ENCODE peak calls at places on chromosomes 2 and 18, in nine cellular contexts. One of them, this sample, is unnamed.

GRCh38 chr2:170965446-170966225 is 36.6 kb downstream of the GORASP2 start:
- DNase-seq in fibroblast of the aortic adventitia: no peak
- DNase-seq in AG04450: no peak
- DNase-seq in activated T-cell treated with anti-CD3 and anti-CD28 coated beads for 24 hours: no peak
- DNase-seq in NCI-H1092 treated with DMSO at 0.1 percent for 48 hours: no peak
- DNase-seq in PC-3: no peak
- DNase-seq in amniotic stem cell: no peak
- DNase-seq in AG08395: no peak
- DNase-seq in AG08396: no peak
- DNase-seq in this sample: no peak

GRCh38 chr2:72082887-72083286 is 64.8 kb downstream of the CYP26B1 start:
- DNase-seq in fibroblast of the aortic adventitia: no peak
- DNase-seq in AG04450: no peak
- DNase-seq in activated T-cell treated with anti-CD3 and anti-CD28 coated beads for 24 hours: no peak
- DNase-seq in NCI-H1092 treated with DMSO at 0.1 percent for 48 hours: no peak
- DNase-seq in PC-3: no peak
- DNase-seq in amniotic stem cell: no peak
- DNase-seq in AG08395: no peak
- DNase-seq in AG08396: no peak
- DNase-seq in this sample: no peak

GRCh38 chr2:42073739-42074138 is 25.9 kb downstream of the PKDCC start:
- DNase-seq in fibroblast of the aortic adventitia: peak
- DNase-seq in AG04450: peak
- DNase-seq in activated T-cell treated with anti-CD3 and anti-CD28 coated beads for 24 hours: no peak
- DNase-seq in NCI-H1092 treated with DMSO at 0.1 percent for 48 hours: no peak
- DNase-seq in PC-3: no peak
- DNase-seq in amniotic stem cell: no peak
- DNase-seq in AG08395: no peak
- DNase-seq in AG08396: no peak
- DNase-seq in this sample: no peak

GRCh38 chr18:44758821-44759624 is 78.3 kb downstream of the SETBP1 start:
- DNase-seq in fibroblast of the aortic adventitia: no peak
- DNase-seq in AG04450: no peak
- DNase-seq in activated T-cell treated with anti-CD3 and anti-CD28 coated beads for 24 hours: peak
- DNase-seq in NCI-H1092 treated with DMSO at 0.1 percent for 48 hours: no peak
- DNase-seq in PC-3: no peak
- DNase-seq in amniotic stem cell: no peak
- DNase-seq in AG08395: no peak
- DNase-seq in AG08396: no peak
- DNase-seq in this sample: no peak

GRCh38 chr2:95261602-95262001 is 12.6 kb upstream of the PROM2 start:
- DNase-seq in fibroblast of the aortic adventitia: no peak
- DNase-seq in AG04450: no peak
- DNase-seq in activated T-cell treated with anti-CD3 and anti-CD28 coated beads for 24 hours: no peak
- DNase-seq in NCI-H1092 treated with DMSO at 0.1 percent for 48 hours: no peak
- DNase-seq in PC-3: no peak
- DNase-seq in amniotic stem cell: no peak
- DNase-seq in AG08395: no peak
- DNase-seq in AG08396: no peak
- DNase-seq in this sample: peak

GRCh38 chr2:24870891-24871705 is 48.9 kb downstream of the ADCY3 start:
- DNase-seq in fibroblast of the aortic adventitia: no peak
- DNase-seq in AG04450: no peak
- DNase-seq in activated T-cell treated with anti-CD3 and anti-CD28 coated beads for 24 hours: no peak
- DNase-seq in NCI-H1092 treated with DMSO at 0.1 percent for 48 hours: no peak
- DNase-seq in PC-3: no peak
- DNase-seq in amniotic stem cell: no peak
- DNase-seq in AG08395: no peak
- DNase-seq in AG08396: no peak
- DNase-seq in this sample: no peak

GRCh38 chr2:168614291-168615018 is 158.4 kb downstream of the CERS6 start:
- DNase-seq in fibroblast of the aortic adventitia: no peak
- DNase-seq in AG04450: no peak
- DNase-seq in activated T-cell treated with anti-CD3 and anti-CD28 coated beads for 24 hours: no peak
- DNase-seq in NCI-H1092 treated with DMSO at 0.1 percent for 48 hours: no peak
- DNase-seq in PC-3: peak
- DNase-seq in amniotic stem cell: no peak
- DNase-seq in AG08395: no peak
- DNase-seq in AG08396: no peak
- DNase-seq in this sample: no peak

GRCh38 chr2:3241971-3242746 is 135.5 kb downstream of the EIPR1 start:
- DNase-seq in fibroblast of the aortic adventitia: no peak
- DNase-seq in AG04450: no peak
- DNase-seq in activated T-cell treated with anti-CD3 and anti-CD28 coated beads for 24 hours: no peak
- DNase-seq in NCI-H1092 treated with DMSO at 0.1 percent for 48 hours: no peak
- DNase-seq in PC-3: no peak
- DNase-seq in amniotic stem cell: no peak
- DNase-seq in AG08395: no peak
- DNase-seq in AG08396: no peak
- DNase-seq in this sample: no peak

GRCh38 chr2:223262946-223263345 is 211.0 kb downstream of the KCNE4 start:
- DNase-seq in fibroblast of the aortic adventitia: no peak
- DNase-seq in AG04450: no peak
- DNase-seq in activated T-cell treated with anti-CD3 and anti-CD28 coated beads for 24 hours: no peak
- DNase-seq in NCI-H1092 treated with DMSO at 0.1 percent for 48 hours: no peak
- DNase-seq in PC-3: peak
- DNase-seq in amniotic stem cell: no peak
- DNase-seq in AG08395: peak
- DNase-seq in AG08396: no peak
- DNase-seq in this sample: no peak

GRCh38 chr2:99710720-99711612 is 221.1 kb upstream of the REV1 start:
- DNase-seq in fibroblast of the aortic adventitia: no peak
- DNase-seq in AG04450: no peak
- DNase-seq in activated T-cell treated with anti-CD3 and anti-CD28 coated beads for 24 hours: no peak
- DNase-seq in NCI-H1092 treated with DMSO at 0.1 percent for 48 hours: no peak
- DNase-seq in PC-3: no peak
- DNase-seq in amniotic stem cell: no peak
- DNase-seq in AG08395: peak
- DNase-seq in AG08396: peak
- DNase-seq in this sample: no peak

GRCh38 chr2:3726511-3726910 is 23.1 kb downstream of the DCDC2C start:
- DNase-seq in fibroblast of the aortic adventitia: no peak
- DNase-seq in AG04450: no peak
- DNase-seq in activated T-cell treated with anti-CD3 and anti-CD28 coated beads for 24 hours: no peak
- DNase-seq in NCI-H1092 treated with DMSO at 0.1 percent for 48 hours: no peak
- DNase-seq in PC-3: no peak
- DNase-seq in amniotic stem cell: no peak
- DNase-seq in AG08395: no peak
- DNase-seq in AG08396: no peak
- DNase-seq in this sample: no peak

GRCh38 chr18:23694642-23695430 is 5.6 kb downstream of the LAMA3 start:
- DNase-seq in fibroblast of the aortic adventitia: no peak
- DNase-seq in AG04450: no peak
- DNase-seq in activated T-cell treated with anti-CD3 and anti-CD28 coated beads for 24 hours: no peak
- DNase-seq in NCI-H1092 treated with DMSO at 0.1 percent for 48 hours: no peak
- DNase-seq in PC-3: no peak
- DNase-seq in amniotic stem cell: no peak
- DNase-seq in AG08395: no peak
- DNase-seq in AG08396: no peak
- DNase-seq in this sample: no peak

GRCh38 chr2:209368924-209369323 is 54.9 kb upstream of the MAP2 start:
- DNase-seq in fibroblast of the aortic adventitia: peak
- DNase-seq in AG04450: peak
- DNase-seq in activated T-cell treated with anti-CD3 and anti-CD28 coated beads for 24 hours: no peak
- DNase-seq in NCI-H1092 treated with DMSO at 0.1 percent for 48 hours: no peak
- DNase-seq in PC-3: peak
- DNase-seq in amniotic stem cell: no peak
- DNase-seq in AG08395: peak
- DNase-seq in AG08396: peak
- DNase-seq in this sample: peak

GRCh38 chr2:232779935-232780334 is 3.6 kb upstream of the KCNJ13 start:
- DNase-seq in fibroblast of the aortic adventitia: no peak
- DNase-seq in AG04450: no peak
- DNase-seq in activated T-cell treated with anti-CD3 and anti-CD28 coated beads for 24 hours: no peak
- DNase-seq in NCI-H1092 treated with DMSO at 0.1 percent for 48 hours: no peak
- DNase-seq in PC-3: no peak
- DNase-seq in amniotic stem cell: no peak
- DNase-seq in AG08395: no peak
- DNase-seq in AG08396: no peak
- DNase-seq in this sample: no peak

GRCh38 chr18:55586841-55587240 is 1.2 kb downstream of the TCF4 start:
- DNase-seq in fibroblast of the aortic adventitia: peak
- DNase-seq in AG04450: no peak
- DNase-seq in activated T-cell treated with anti-CD3 and anti-CD28 coated beads for 24 hours: no peak
- DNase-seq in NCI-H1092 treated with DMSO at 0.1 percent for 48 hours: peak
- DNase-seq in PC-3: no peak
- DNase-seq in amniotic stem cell: no peak
- DNase-seq in AG08395: peak
- DNase-seq in AG08396: peak
- DNase-seq in this sample: no peak

GRCh38 chr2:73697606-73698005 is 39.5 kb downstream of the TPRKB start:
- DNase-seq in fibroblast of the aortic adventitia: peak
- DNase-seq in AG04450: no peak
- DNase-seq in activated T-cell treated with anti-CD3 and anti-CD28 coated beads for 24 hours: no peak
- DNase-seq in NCI-H1092 treated with DMSO at 0.1 percent for 48 hours: no peak
- DNase-seq in PC-3: no peak
- DNase-seq in amniotic stem cell: no peak
- DNase-seq in AG08395: no peak
- DNase-seq in AG08396: no peak
- DNase-seq in this sample: no peak

GRCh38 chr2:95297088-95297487 is at the start of gene KCNIP3:
- DNase-seq in fibroblast of the aortic adventitia: no peak
- DNase-seq in AG04450: no peak
- DNase-seq in activated T-cell treated with anti-CD3 and anti-CD28 coated beads for 24 hours: no peak
- DNase-seq in NCI-H1092 treated with DMSO at 0.1 percent for 48 hours: peak
- DNase-seq in PC-3: peak
- DNase-seq in amniotic stem cell: no peak
- DNase-seq in AG08395: no peak
- DNase-seq in AG08396: no peak
- DNase-seq in this sample: no peak

GRCh38 chr2:122805346-122805745 is 1049.9 kb downstream of the TSN start:
- DNase-seq in fibroblast of the aortic adventitia: no peak
- DNase-seq in AG04450: no peak
- DNase-seq in activated T-cell treated with anti-CD3 and anti-CD28 coated beads for 24 hours: no peak
- DNase-seq in NCI-H1092 treated with DMSO at 0.1 percent for 48 hours: no peak
- DNase-seq in PC-3: no peak
- DNase-seq in amniotic stem cell: no peak
- DNase-seq in AG08395: no peak
- DNase-seq in AG08396: no peak
- DNase-seq in this sample: no peak

GRCh38 chr2:6942848-6943247 is 25.6 kb downstream of the RNF144A start:
- DNase-seq in fibroblast of the aortic adventitia: no peak
- DNase-seq in AG04450: no peak
- DNase-seq in activated T-cell treated with anti-CD3 and anti-CD28 coated beads for 24 hours: no peak
- DNase-seq in NCI-H1092 treated with DMSO at 0.1 percent for 48 hours: no peak
- DNase-seq in PC-3: no peak
- DNase-seq in amniotic stem cell: no peak
- DNase-seq in AG08395: no peak
- DNase-seq in AG08396: no peak
- DNase-seq in this sample: no peak

GRCh38 chr18:54023471-54023870 is 201.0 kb downstream of the MBD2 start:
- DNase-seq in fibroblast of the aortic adventitia: peak
- DNase-seq in AG04450: no peak
- DNase-seq in activated T-cell treated with anti-CD3 and anti-CD28 coated beads for 24 hours: no peak
- DNase-seq in NCI-H1092 treated with DMSO at 0.1 percent for 48 hours: no peak
- DNase-seq in PC-3: peak
- DNase-seq in amniotic stem cell: peak
- DNase-seq in AG08395: no peak
- DNase-seq in AG08396: no peak
- DNase-seq in this sample: no peak

GRCh38 chr2:130759906-130760753 is 4.8 kb downstream of the AMER3 start:
- DNase-seq in fibroblast of the aortic adventitia: no peak
- DNase-seq in AG04450: no peak
- DNase-seq in activated T-cell treated with anti-CD3 and anti-CD28 coated beads for 24 hours: no peak
- DNase-seq in NCI-H1092 treated with DMSO at 0.1 percent for 48 hours: peak
- DNase-seq in PC-3: peak
- DNase-seq in amniotic stem cell: no peak
- DNase-seq in AG08395: no peak
- DNase-seq in AG08396: no peak
- DNase-seq in this sample: peak

GRCh38 chr2:40095003-40095402 is 315.9 kb upstream of the THUMPD2 start:
- DNase-seq in fibroblast of the aortic adventitia: peak
- DNase-seq in AG04450: no peak
- DNase-seq in activated T-cell treated with anti-CD3 and anti-CD28 coated beads for 24 hours: no peak
- DNase-seq in NCI-H1092 treated with DMSO at 0.1 percent for 48 hours: no peak
- DNase-seq in PC-3: peak
- DNase-seq in amniotic stem cell: no peak
- DNase-seq in AG08395: peak
- DNase-seq in AG08396: peak
- DNase-seq in this sample: no peak

GRCh38 chr18:49021433-49022129 is 70.8 kb upstream of the SMAD7 start:
- DNase-seq in fibroblast of the aortic adventitia: peak
- DNase-seq in AG04450: no peak
- DNase-seq in activated T-cell treated with anti-CD3 and anti-CD28 coated beads for 24 hours: peak
- DNase-seq in NCI-H1092 treated with DMSO at 0.1 percent for 48 hours: no peak
- DNase-seq in PC-3: peak
- DNase-seq in amniotic stem cell: no peak
- DNase-seq in AG08395: no peak
- DNase-seq in AG08396: no peak
- DNase-seq in this sample: peak

GRCh38 chr2:120390381-120391055 is 44.6 kb downstream of the INHBB start:
- DNase-seq in fibroblast of the aortic adventitia: no peak
- DNase-seq in AG04450: no peak
- DNase-seq in activated T-cell treated with anti-CD3 and anti-CD28 coated beads for 24 hours: no peak
- DNase-seq in NCI-H1092 treated with DMSO at 0.1 percent for 48 hours: no peak
- DNase-seq in PC-3: no peak
- DNase-seq in amniotic stem cell: no peak
- DNase-seq in AG08395: no peak
- DNase-seq in AG08396: no peak
- DNase-seq in this sample: peak

GRCh38 chr2:167689444-167689843 is 558.0 kb downstream of the STK39 start:
- DNase-seq in fibroblast of the aortic adventitia: no peak
- DNase-seq in AG04450: no peak
- DNase-seq in activated T-cell treated with anti-CD3 and anti-CD28 coated beads for 24 hours: no peak
- DNase-seq in NCI-H1092 treated with DMSO at 0.1 percent for 48 hours: no peak
- DNase-seq in PC-3: peak
- DNase-seq in amniotic stem cell: no peak
- DNase-seq in AG08395: no peak
- DNase-seq in AG08396: no peak
- DNase-seq in this sample: no peak

GRCh38 chr2:225326969-225327368 is 72.5 kb upstream of the NYAP2 start:
- DNase-seq in fibroblast of the aortic adventitia: no peak
- DNase-seq in AG04450: no peak
- DNase-seq in activated T-cell treated with anti-CD3 and anti-CD28 coated beads for 24 hours: no peak
- DNase-seq in NCI-H1092 treated with DMSO at 0.1 percent for 48 hours: no peak
- DNase-seq in PC-3: no peak
- DNase-seq in amniotic stem cell: no peak
- DNase-seq in AG08395: no peak
- DNase-seq in AG08396: no peak
- DNase-seq in this sample: no peak

GRCh38 chr2:201568217-201568820 is 75.0 kb downstream of the TMEM237 start:
- DNase-seq in fibroblast of the aortic adventitia: no peak
- DNase-seq in AG04450: no peak
- DNase-seq in activated T-cell treated with anti-CD3 and anti-CD28 coated beads for 24 hours: no peak
- DNase-seq in NCI-H1092 treated with DMSO at 0.1 percent for 48 hours: no peak
- DNase-seq in PC-3: no peak
- DNase-seq in amniotic stem cell: no peak
- DNase-seq in AG08395: no peak
- DNase-seq in AG08396: no peak
- DNase-seq in this sample: no peak

GRCh38 chr2:230218411-230218810 is 1.4 kb downstream of the SP110 start:
- DNase-seq in fibroblast of the aortic adventitia: no peak
- DNase-seq in AG04450: no peak
- DNase-seq in activated T-cell treated with anti-CD3 and anti-CD28 coated beads for 24 hours: no peak
- DNase-seq in NCI-H1092 treated with DMSO at 0.1 percent for 48 hours: no peak
- DNase-seq in PC-3: no peak
- DNase-seq in amniotic stem cell: no peak
- DNase-seq in AG08395: no peak
- DNase-seq in AG08396: no peak
- DNase-seq in this sample: no peak

GRCh38 chr2:174338155-174338495 is 3.4 kb downstream of the SP9 start:
- DNase-seq in fibroblast of the aortic adventitia: no peak
- DNase-seq in AG04450: no peak
- DNase-seq in activated T-cell treated with anti-CD3 and anti-CD28 coated beads for 24 hours: no peak
- DNase-seq in NCI-H1092 treated with DMSO at 0.1 percent for 48 hours: no peak
- DNase-seq in PC-3: no peak
- DNase-seq in amniotic stem cell: no peak
- DNase-seq in AG08395: no peak
- DNase-seq in AG08396: no peak
- DNase-seq in this sample: no peak

GRCh38 chr2:207625014-207625755 is at the start of gene METTL21A:
- DNase-seq in fibroblast of the aortic adventitia: peak
- DNase-seq in AG04450: no peak
- DNase-seq in activated T-cell treated with anti-CD3 and anti-CD28 coated beads for 24 hours: peak
- DNase-seq in NCI-H1092 treated with DMSO at 0.1 percent for 48 hours: peak
- DNase-seq in PC-3: peak
- DNase-seq in amniotic stem cell: peak
- DNase-seq in AG08395: peak
- DNase-seq in AG08396: peak
- DNase-seq in this sample: peak

GRCh38 chr2:196925768-196926561 is 542 bp downstream of the PGAP1 start:
- DNase-seq in fibroblast of the aortic adventitia: peak
- DNase-seq in AG04450: no peak
- DNase-seq in activated T-cell treated with anti-CD3 and anti-CD28 coated beads for 24 hours: no peak
- DNase-seq in NCI-H1092 treated with DMSO at 0.1 percent for 48 hours: peak
- DNase-seq in PC-3: peak
- DNase-seq in amniotic stem cell: peak
- DNase-seq in AG08395: peak
- DNase-seq in AG08396: peak
- DNase-seq in this sample: peak

This sample was measured in left lung.